ENCODE peak calls at places on chromosomes 11 and 22, in six cellular contexts. One of them, this sample, is unnamed.

GRCh38 chr11:126766425-126766824 is 234.1 kb downstream of the KIRREL3 start:
- DNase-seq in right cardiac atrium: no peak
- DNase-seq in colonic mucosa: peak; percentile 23
- DNase-seq in CD8-positive, alpha-beta T cell: no peak
- DNase-seq in lower lobe of right lung: no peak
- DNase-seq in lung: peak; percentile 29
- DNase-seq in this sample: no peak

GRCh38 chr22:26618487-26618886 is 660 bp upstream of the CRYBB1 start:
- DNase-seq in colonic mucosa: no peak
- DNase-seq in right cardiac atrium: no peak
- DNase-seq in lung: no peak
- DNase-seq in CD8-positive, alpha-beta T cell: no peak
- DNase-seq in lower lobe of right lung: no peak
- DNase-seq in this sample: no peak

GRCh38 chr11:45252134-45252856 is 33.8 kb downstream of the SYT13 start:
- DNase-seq in colonic mucosa: peak; percentile 84
- DNase-seq in lung: no peak
- DNase-seq in CD8-positive, alpha-beta T cell: no peak
- DNase-seq in lower lobe of right lung: peak; percentile 56
- DNase-seq in right cardiac atrium: peak; percentile 39
- DNase-seq in this sample: peak; percentile 89

GRCh38 chr11:113974741-113975470 is at the start of gene HTR3A:
- DNase-seq in colonic mucosa: peak; percentile 61
- DNase-seq in lung: peak; percentile 82
- DNase-seq in right cardiac atrium: peak; percentile 81
- DNase-seq in CD8-positive, alpha-beta T cell: no peak
- DNase-seq in lower lobe of right lung: peak; percentile 77
- DNase-seq in this sample: peak; percentile 57

GRCh38 chr11:17162376-17162775 is 45.4 kb downstream of the PIK3C2A start:
- DNase-seq in CD8-positive, alpha-beta T cell: no peak
- DNase-seq in lower lobe of right lung: no peak
- DNase-seq in lung: no peak
- DNase-seq in right cardiac atrium: no peak
- DNase-seq in colonic mucosa: no peak
- DNase-seq in this sample: no peak

GRCh38 chr11:35317253-35317652 is 102.1 kb downstream of the SLC1A2 start:
- DNase-seq in colonic mucosa: no peak
- DNase-seq in lung: no peak
- DNase-seq in CD8-positive, alpha-beta T cell: no peak
- DNase-seq in right cardiac atrium: no peak
- DNase-seq in lower lobe of right lung: no peak
- DNase-seq in this sample: no peak

GRCh38 chr11:102589047-102589459 is 36.1 kb downstream of the MMP20 start:
- DNase-seq in CD8-positive, alpha-beta T cell: no peak
- DNase-seq in right cardiac atrium: no peak
- DNase-seq in lung: no peak
- DNase-seq in lower lobe of right lung: no peak
- DNase-seq in colonic mucosa: no peak
- DNase-seq in this sample: no peak

GRCh38 chr11:31821779-31822574 is 10.9 kb upstream of the PAX6 start:
- DNase-seq in colonic mucosa: no peak
- DNase-seq in right cardiac atrium: no peak
- DNase-seq in lower lobe of right lung: no peak
- DNase-seq in CD8-positive, alpha-beta T cell: no peak
- DNase-seq in lung: no peak
- DNase-seq in this sample: no peak

GRCh38 chr11:92329644-92330043 is 105.0 kb downstream of the FAT3 start:
- DNase-seq in lung: no peak
- DNase-seq in right cardiac atrium: no peak
- DNase-seq in lower lobe of right lung: no peak
- DNase-seq in colonic mucosa: no peak
- DNase-seq in CD8-positive, alpha-beta T cell: no peak
- DNase-seq in this sample: no peak

GRCh38 chr11:489610-490185 is 17.3 kb downstream of the RNH1 start:
- DNase-seq in colonic mucosa: no peak
- DNase-seq in CD8-positive, alpha-beta T cell: no peak
- DNase-seq in right cardiac atrium: no peak
- DNase-seq in lower lobe of right lung: no peak
- DNase-seq in lung: no peak
- DNase-seq in this sample: peak; percentile 44

GRCh38 chr11:84250834-84251613 is 964.9 kb upstream of the CCDC90B start:
- DNase-seq in lower lobe of right lung: no peak
- DNase-seq in colonic mucosa: no peak
- DNase-seq in right cardiac atrium: no peak
- DNase-seq in CD8-positive, alpha-beta T cell: no peak
- DNase-seq in lung: no peak
- DNase-seq in this sample: no peak

GRCh38 chr11:26244207-26244606 is 87.7 kb upstream of the ANO3 start:
- DNase-seq in colonic mucosa: no peak
- DNase-seq in lower lobe of right lung: no peak
- DNase-seq in right cardiac atrium: no peak
- DNase-seq in lung: no peak
- DNase-seq in CD8-positive, alpha-beta T cell: no peak
- DNase-seq in this sample: no peak

GRCh38 chr11:6224421-6224820 is 10.0 kb downstream of the FHIP1B start:
- DNase-seq in lung: no peak
- DNase-seq in right cardiac atrium: no peak
- DNase-seq in lower lobe of right lung: no peak
- DNase-seq in CD8-positive, alpha-beta T cell: no peak
- DNase-seq in colonic mucosa: no peak
- DNase-seq in this sample: no peak

GRCh38 chr11:64869571-64870175 is 8.7 kb downstream of the EHD1 start:
- DNase-seq in lung: no peak
- DNase-seq in colonic mucosa: no peak
- DNase-seq in lower lobe of right lung: no peak
- DNase-seq in right cardiac atrium: no peak
- DNase-seq in CD8-positive, alpha-beta T cell: no peak
- DNase-seq in this sample: no peak

GRCh38 chr11:2732261-2732939 is 32.6 kb upstream of the KCNQ1OT1 start:
- DNase-seq in right cardiac atrium: no peak
- DNase-seq in CD8-positive, alpha-beta T cell: no peak
- DNase-seq in lung: no peak
- DNase-seq in lower lobe of right lung: no peak
- DNase-seq in colonic mucosa: no peak
- DNase-seq in this sample: no peak

GRCh38 chr11:101912823-101913284 is 2.0 kb upstream of the CEP126 start:
- DNase-seq in CD8-positive, alpha-beta T cell: no peak
- DNase-seq in lung: no peak
- DNase-seq in right cardiac atrium: no peak
- DNase-seq in colonic mucosa: no peak
- DNase-seq in lower lobe of right lung: no peak
- DNase-seq in this sample: no peak

GRCh38 chr11:606245-606644 is 9.5 kb downstream of the IRF7 start:
- DNase-seq in colonic mucosa: no peak
- DNase-seq in right cardiac atrium: peak; percentile 73
- DNase-seq in lung: no peak
- DNase-seq in lower lobe of right lung: peak; percentile 79
- DNase-seq in CD8-positive, alpha-beta T cell: no peak
- DNase-seq in this sample: no peak

GRCh38 chr22:19554834-19555404 is 30.7 kb upstream of the CLDN5 start:
- DNase-seq in lower lobe of right lung: no peak
- DNase-seq in colonic mucosa: no peak
- DNase-seq in lung: no peak
- DNase-seq in right cardiac atrium: no peak
- DNase-seq in CD8-positive, alpha-beta T cell: no peak
- DNase-seq in this sample: no peak

GRCh38 chr11:76067099-76067498 is 139.2 kb downstream of the WNT11 start:
- DNase-seq in lung: no peak
- DNase-seq in CD8-positive, alpha-beta T cell: no peak
- DNase-seq in colonic mucosa: no peak
- DNase-seq in right cardiac atrium: no peak
- DNase-seq in lower lobe of right lung: no peak
- DNase-seq in this sample: no peak

GRCh38 chr11:31822604-31823371 is 11.7 kb upstream of the PAX6 start:
- DNase-seq in lower lobe of right lung: no peak
- DNase-seq in right cardiac atrium: no peak
- DNase-seq in CD8-positive, alpha-beta T cell: no peak
- DNase-seq in colonic mucosa: no peak
- DNase-seq in lung: no peak
- DNase-seq in this sample: no peak

GRCh38 chr22:25563757-25564319 is 637 bp upstream of the GRK3 start:
- DNase-seq in colonic mucosa: peak; percentile 28
- DNase-seq in lower lobe of right lung: peak; percentile 57
- DNase-seq in right cardiac atrium: no peak
- DNase-seq in CD8-positive, alpha-beta T cell: no peak
- DNase-seq in lung: peak; percentile 33
- DNase-seq in this sample: peak; percentile 56

GRCh38 chr11:132032555-132032954 is 662.1 kb downstream of the NTM start:
- DNase-seq in CD8-positive, alpha-beta T cell: no peak
- DNase-seq in lower lobe of right lung: no peak
- DNase-seq in right cardiac atrium: no peak
- DNase-seq in colonic mucosa: no peak
- DNase-seq in lung: no peak
- DNase-seq in this sample: no peak

GRCh38 chr22:46195487-46196165 is 45.3 kb downstream of the PPARA start:
- DNase-seq in lung: no peak
- DNase-seq in colonic mucosa: peak; percentile 91
- DNase-seq in CD8-positive, alpha-beta T cell: no peak
- DNase-seq in right cardiac atrium: no peak
- DNase-seq in lower lobe of right lung: no peak
- DNase-seq in this sample: peak; percentile 88

GRCh38 chr11:94775576-94776327 is 7.6 kb downstream of the AMOTL1 start:
- DNase-seq in right cardiac atrium: no peak
- DNase-seq in lower lobe of right lung: no peak
- DNase-seq in lung: no peak
- DNase-seq in colonic mucosa: no peak
- DNase-seq in CD8-positive, alpha-beta T cell: no peak
- DNase-seq in this sample: no peak

GRCh38 chr22:38513063-38513462 is 7.0 kb upstream of the DDX17 start:
- DNase-seq in CD8-positive, alpha-beta T cell: peak; percentile 65
- DNase-seq in colonic mucosa: no peak
- DNase-seq in right cardiac atrium: no peak
- DNase-seq in lower lobe of right lung: no peak
- DNase-seq in lung: no peak
- DNase-seq in this sample: peak; percentile 52

GRCh38 chr22:50621491-50621880 is 6.5 kb downstream of the ARSA start:
- DNase-seq in lower lobe of right lung: no peak
- DNase-seq in colonic mucosa: no peak
- DNase-seq in CD8-positive, alpha-beta T cell: peak; percentile 76
- DNase-seq in lung: no peak
- DNase-seq in right cardiac atrium: no peak
- DNase-seq in this sample: peak; percentile 53

GRCh38 chr11:6319879-6320410 is 356 bp downstream of the CAVIN3 start:
- DNase-seq in lung: peak; percentile 96
- DNase-seq in colonic mucosa: peak; percentile 90
- DNase-seq in lower lobe of right lung: peak; percentile 95
- DNase-seq in CD8-positive, alpha-beta T cell: no peak
- DNase-seq in right cardiac atrium: peak; percentile 95
- DNase-seq in this sample: peak; percentile 81

GRCh38 chr22:29208879-29209623 is 3.4 kb downstream of the EMID1 start:
- DNase-seq in lower lobe of right lung: no peak
- DNase-seq in colonic mucosa: no peak
- DNase-seq in CD8-positive, alpha-beta T cell: no peak
- DNase-seq in right cardiac atrium: no peak
- DNase-seq in lung: no peak
- DNase-seq in this sample: no peak

GRCh38 chr11:110474578-110474977 is 44.8 kb downstream of the FDX1 start:
- DNase-seq in colonic mucosa: no peak
- DNase-seq in CD8-positive, alpha-beta T cell: no peak
- DNase-seq in lung: no peak
- DNase-seq in right cardiac atrium: no peak
- DNase-seq in lower lobe of right lung: no peak
- DNase-seq in this sample: no peak
- H3K4me1 ChIP-seq in colonic mucosa: no peaks in the 10 kb centered on the region
- H3K4me1 ChIP-seq in CD8-positive, alpha-beta T cell: no peaks in the 10 kb centered on the region
- H3K4me1 ChIP-seq in lung: peaks cover 3% of the 10 kb centered on the region
- H3K4me1 ChIP-seq in right cardiac atrium: no peaks in the 10 kb centered on the region
- H3K4me1 ChIP-seq in lower lobe of right lung: peaks cover 11% of the 10 kb centered on the region
- H3K4me1 ChIP-seq in this sample: no peaks in the 10 kb centered on the region

GRCh38 chr22:37242395-37242918 is 1.6 kb downstream of the RAC2 start:
- DNase-seq in lung: peak; percentile 78
- DNase-seq in CD8-positive, alpha-beta T cell: peak; percentile 93
- DNase-seq in right cardiac atrium: peak; percentile 61
- DNase-seq in lower lobe of right lung: peak; percentile 89
- DNase-seq in colonic mucosa: peak; percentile 68
- DNase-seq in this sample: peak; percentile 69
- H3K4me1 ChIP-seq in lung: no peaks in the 10 kb centered on the region
- H3K4me1 ChIP-seq in CD8-positive, alpha-beta T cell: peaks cover 64% of the 10 kb centered on the region
- H3K4me1 ChIP-seq in right cardiac atrium: no peaks in the 10 kb centered on the region
- H3K4me1 ChIP-seq in lower lobe of right lung: peaks cover 25% of the 10 kb centered on the region
- H3K4me1 ChIP-seq in colonic mucosa: no peaks in the 10 kb centered on the region
- H3K4me1 ChIP-seq in this sample: peaks cover 6% of the 10 kb centered on the region

DNA sequence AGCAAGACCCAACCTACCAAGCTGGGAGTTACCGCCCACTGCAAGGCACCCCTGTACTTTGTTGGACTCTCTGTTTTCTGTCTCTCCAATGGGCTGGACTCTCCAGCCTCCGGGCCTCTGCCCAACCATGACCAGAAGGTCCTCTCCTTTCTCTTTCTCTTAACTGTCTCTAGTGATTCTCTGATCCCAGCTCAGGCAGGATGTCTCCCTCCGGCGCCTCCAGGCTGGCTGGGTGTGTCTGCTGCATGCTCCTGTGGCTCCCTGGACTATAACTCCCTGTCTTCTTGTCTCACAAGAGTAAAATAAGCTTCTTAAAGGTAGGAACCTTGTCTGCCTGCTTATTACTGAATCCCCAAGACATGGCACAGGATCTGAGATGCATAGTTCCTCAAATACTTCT is 36.3 kb downstream of the TIMP3 start:
- DNase-seq in right cardiac atrium: no peak
- DNase-seq in lower lobe of right lung: no peak
- DNase-seq in colonic mucosa: no peak
- DNase-seq in lung: no peak
- DNase-seq in CD8-positive, alpha-beta T cell: no peak
- DNase-seq in this sample: no peak
- H3K4me1 ChIP-seq in right cardiac atrium: peaks cover 57% of the 10 kb centered on the region
- H3K4me1 ChIP-seq in lower lobe of right lung: peaks cover 83% of the 10 kb centered on the region
- H3K4me1 ChIP-seq in colonic mucosa: no peaks in the 10 kb centered on the region
- H3K4me1 ChIP-seq in lung: peaks cover 29% of the 10 kb centered on the region
- H3K4me1 ChIP-seq in CD8-positive, alpha-beta T cell: no peaks in the 10 kb centered on the region
- H3K4me1 ChIP-seq in this sample: no peaks in the 10 kb centered on the region

DNA sequence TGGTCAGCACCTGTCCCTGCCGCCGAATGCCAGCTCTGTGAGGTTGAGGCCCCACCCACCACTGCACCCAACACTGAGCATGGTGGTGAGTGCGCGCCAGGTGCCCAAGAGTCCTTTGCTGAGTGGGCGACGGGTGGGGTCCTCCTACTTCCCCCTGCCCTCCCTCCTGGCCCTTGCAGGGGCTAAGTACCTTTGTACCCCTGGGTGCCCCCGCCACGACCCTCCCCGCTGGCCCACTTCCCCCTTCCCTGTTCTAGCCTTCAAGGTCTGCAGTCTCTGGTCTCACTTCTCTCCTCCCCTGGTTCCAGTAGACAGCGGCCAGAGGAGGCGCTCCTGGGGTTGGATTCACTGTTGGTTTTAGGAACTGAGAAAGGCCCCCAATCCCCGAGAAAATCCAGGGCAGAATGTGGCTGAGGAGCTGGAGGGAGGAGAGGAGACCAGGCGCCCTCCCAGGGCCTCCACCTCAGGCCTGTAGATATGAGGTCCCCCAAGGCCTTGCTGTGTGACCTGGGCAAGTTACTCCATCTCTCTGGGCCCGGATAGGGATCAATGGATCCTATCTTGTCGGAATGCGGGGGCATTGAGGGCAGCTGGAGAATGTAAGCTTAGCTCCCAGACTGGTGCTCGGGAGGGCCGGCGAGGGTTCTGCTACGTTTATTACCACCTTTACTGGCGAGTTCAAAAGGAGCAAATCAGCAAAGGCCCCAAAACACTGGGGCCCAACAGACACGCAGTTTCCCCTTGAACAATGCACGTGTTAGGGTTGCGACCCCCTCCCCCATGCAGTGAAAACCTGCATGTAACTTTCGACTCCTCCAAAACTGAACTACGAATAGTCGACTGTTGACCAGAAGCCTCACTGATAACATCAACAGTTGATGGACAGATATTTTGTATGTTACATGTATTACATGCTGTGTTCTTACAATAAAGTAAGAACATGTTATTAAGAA is 31.9 kb upstream of the SMIM38 start:
- DNase-seq in CD8-positive, alpha-beta T cell: no peak
- DNase-seq in right cardiac atrium: peak; percentile 13
- DNase-seq in lung: no peak
- DNase-seq in lower lobe of right lung: peak; percentile 37
- DNase-seq in colonic mucosa: no peak
- DNase-seq in this sample: peak; percentile 46
- H3K4me1 ChIP-seq in CD8-positive, alpha-beta T cell: peaks cover 40% of the 10 kb centered on the region
- H3K4me1 ChIP-seq in right cardiac atrium: peaks cover 7% of the 10 kb centered on the region
- H3K4me1 ChIP-seq in lung: peaks cover 20% of the 10 kb centered on the region
- H3K4me1 ChIP-seq in lower lobe of right lung: peaks cover 29% of the 10 kb centered on the region
- H3K4me1 ChIP-seq in colonic mucosa: peaks cover 9% of the 10 kb centered on the region
- H3K4me1 ChIP-seq in this sample: peaks cover 19% of the 10 kb centered on the region

This sample was measured in mucosa of descending colon.